ENCODE peak calls at places on chromosomes 11 and 22, in seven cellular contexts. B, E, Z, I, L, V and S are unnamed samples.

GRCh38 chr22:44455151-44455962 is 42.7 kb downstream of the RTL6 start:
- DNase-seq in B (no peak), E (no peak), Z (no peak), I (no peak), L (no peak), V (no peak), S (no peak)

GRCh38 chr22:19942886-19943664 is 1.5 kb upstream of the TXNRD2 start:
- DNase-seq in B (no peak), E (no peak), Z (peak; percentile 89), I (no peak), L (no peak), V (no peak), S (no peak)

GRCh38 chr22:29702931-29703594 is 16.7 kb upstream of the CABP7 start:
- DNase-seq in B (no peak), E (no peak), Z (no peak), I (no peak), L (no peak), V (no peak), S (no peak)

GRCh38 chr11:119282495-119282894 is 34.4 kb downstream of the MCAM start:
- DNase-seq in B (no peak), E (no peak), Z (no peak), I (no peak), L (no peak), V (no peak), S (no peak)

GRCh38 chr22:26360169-26360885 is 68.7 kb upstream of the ASPHD2 start:
- DNase-seq in B (peak; percentile 44), E (peak; percentile 69), Z (peak; percentile 39), I (peak; percentile 70), L (peak; percentile 72), V (peak; percentile 82), S (no peak)

GRCh38 chr22:48739348-48740085 is 1088.2 kb downstream of the BRD1 start:
- DNase-seq in B (no peak), E (peak; percentile 16), Z (no peak), I (no peak), L (no peak), V (no peak), S (no peak)

GRCh38 chr22:49088801-49089791 is 738.6 kb downstream of the BRD1 start:
- DNase-seq in B (no peak), E (no peak), Z (no peak), I (no peak), L (no peak), V (no peak), S (no peak)

GRCh38 chr11:7306900-7307299 is 55.2 kb downstream of the SYT9 start:
- DNase-seq in B (no peak), E (no peak), Z (no peak), I (no peak), L (no peak), V (no peak), S (no peak)

GRCh38 chr11:106917973-106918372 is 100.3 kb downstream of the GUCY1A2 start:
- DNase-seq in B (no peak), E (no peak), Z (no peak), I (no peak), L (peak; percentile 11), V (peak; percentile 10), S (no peak)

GRCh38 chr11:107928767-107929507 is 689 bp downstream of the RAB39A start:
- DNase-seq in B (no peak), E (no peak), Z (no peak), I (peak; percentile 12), L (peak; percentile 14), V (peak; percentile 13), S (peak; percentile 34)

GRCh38 chr22:26430600-26430999 is 1.5 kb downstream of the ASPHD2 start:
- DNase-seq in B (no peak), E (no peak), Z (no peak), I (no peak), L (no peak), V (no peak), S (no peak)

GRCh38 chr22:36659762-36660509 is 43.6 kb downstream of the CACNG2 start:
- DNase-seq in B (peak; percentile 63), E (peak; percentile 96), Z (peak; percentile 83), I (no peak), L (no peak), V (no peak), S (no peak)

GRCh38 chr11:131408011-131408640 is 37.7 kb downstream of the NTM start:
- DNase-seq in B (no peak), E (peak; percentile 35), Z (peak; percentile 4), I (no peak), L (peak; percentile 69), V (peak; percentile 47), S (no peak)
- TF ChIP-seq CTCF in B (peak; percentile 47), E (no peak), Z (peak; percentile 58), I (peak; percentile 59), L (peak; percentile 32), V (peak; percentile 76), S (peak; percentile 85)

GRCh38 chr11:8307601-8308000 is 43.9 kb upstream of the LMO1 start:
- DNase-seq in B (no peak), E (no peak), Z (no peak), I (no peak), L (no peak), V (no peak), S (no peak)

GRCh38 chr11:8311366-8311765 is 47.7 kb upstream of the LMO1 start:
- DNase-seq in B (no peak), E (no peak), Z (no peak), I (no peak), L (no peak), V (no peak), S (no peak)

GRCh38 chr11:8309311-8309710 is 45.6 kb upstream of the LMO1 start:
- DNase-seq in B (no peak), E (no peak), Z (no peak), I (no peak), L (no peak), V (no peak), S (no peak)

GRCh38 chr11:8310743-8311298 is 47.1 kb upstream of the LMO1 start:
- DNase-seq in B (no peak), E (no peak), Z (no peak), I (no peak), L (no peak), V (no peak), S (no peak)

DNA sequence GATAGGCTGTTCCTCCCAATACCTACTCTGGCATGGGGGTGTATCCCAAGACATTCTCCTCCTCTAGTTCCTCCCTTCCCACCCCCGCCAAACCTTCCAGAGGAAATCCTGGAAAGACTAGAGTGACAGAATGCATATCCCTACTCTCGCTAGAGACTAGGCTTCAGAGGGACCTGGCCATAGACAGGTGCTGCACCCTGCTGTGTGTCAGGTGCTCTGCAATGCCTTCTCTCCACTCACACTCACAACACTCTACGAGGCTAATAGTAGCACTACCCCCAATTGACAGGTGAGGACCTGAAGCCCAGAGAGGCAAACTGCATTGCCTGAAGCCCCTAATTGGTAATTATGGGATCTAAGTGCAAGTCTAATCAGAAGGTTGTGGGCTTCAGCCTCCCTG is 46.2 kb upstream of the LMO1 start:
- DNase-seq in B (no peak), E (no peak), Z (no peak), I (no peak), L (no peak), V (no peak), S (no peak)
- TF ChIP-seq CTCF in B (no peak), E (no peak), Z (no peak), I (peak; percentile 57), L (no peak), V (no peak), S (peak; percentile 47)

GRCh38 chr11:117950999-117951961 is 22.1 kb upstream of the TMPRSS13 start:
- DNase-seq in B (no peak), E (no peak), Z (no peak), I (no peak), L (no peak), V (no peak), S (no peak)

GRCh38 chr11:117953029-117953671 is 23.9 kb upstream of the TMPRSS13 start:
- DNase-seq in B (no peak), E (no peak), Z (no peak), I (no peak), L (no peak), V (no peak), S (no peak)

GRCh38 chr11:117946842-117947526 is 17.8 kb upstream of the TMPRSS13 start:
- DNase-seq in B (peak; percentile 85), E (peak; percentile 80), Z (peak; percentile 81), I (peak; percentile 92), L (peak; percentile 95), V (peak; percentile 98), S (peak; percentile 64)

GRCh38 chr11:117949062-117949461 is 19.9 kb upstream of the TMPRSS13 start:
- DNase-seq in B (no peak), E (no peak), Z (no peak), I (no peak), L (no peak), V (no peak), S (no peak)

DNA sequence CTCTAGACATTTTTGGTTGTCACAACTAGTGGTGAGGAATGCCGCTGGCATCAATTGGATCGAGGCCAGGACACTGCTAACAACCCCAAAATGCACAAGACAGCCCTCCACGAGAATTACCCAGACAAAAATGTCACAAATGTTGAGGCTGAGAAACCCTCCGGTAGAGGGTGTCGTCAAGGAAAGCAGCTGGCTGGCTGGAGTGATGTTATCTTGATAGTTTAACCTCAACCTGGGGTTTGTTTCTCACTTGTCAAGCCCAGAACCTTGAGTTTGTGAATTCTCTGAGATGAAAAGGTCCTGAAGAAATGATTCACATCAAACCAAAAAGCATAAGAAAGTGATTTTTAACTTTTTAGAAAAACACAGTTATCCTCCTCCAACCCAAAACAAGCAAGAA is 21.1 kb upstream of the TMPRSS13 start:
- DNase-seq in B (no peak), E (no peak), Z (no peak), I (no peak), L (no peak), V (no peak), S (no peak)
- TF ChIP-seq CTCF in B (no peak), E (no peak), Z (peak; percentile 6), I (no peak), L (no peak), V (peak; percentile 29), S (no peak)

GRCh38 chr11:105458071-105458470 is 151.8 kb upstream of the GRIA4 start:
- DNase-seq in B (no peak), E (no peak), Z (no peak), I (no peak), L (no peak), V (no peak), S (no peak)

GRCh38 chr11:105456950-105457349 is 152.9 kb upstream of the GRIA4 start:
- DNase-seq in B (no peak), E (no peak), Z (no peak), I (no peak), L (no peak), V (no peak), S (no peak)
- TF ChIP-seq CTCF in B (no peak), E (no peak), Z (no peak), I (no peak), L (no peak), V (no peak), S (no peak)

DNA sequence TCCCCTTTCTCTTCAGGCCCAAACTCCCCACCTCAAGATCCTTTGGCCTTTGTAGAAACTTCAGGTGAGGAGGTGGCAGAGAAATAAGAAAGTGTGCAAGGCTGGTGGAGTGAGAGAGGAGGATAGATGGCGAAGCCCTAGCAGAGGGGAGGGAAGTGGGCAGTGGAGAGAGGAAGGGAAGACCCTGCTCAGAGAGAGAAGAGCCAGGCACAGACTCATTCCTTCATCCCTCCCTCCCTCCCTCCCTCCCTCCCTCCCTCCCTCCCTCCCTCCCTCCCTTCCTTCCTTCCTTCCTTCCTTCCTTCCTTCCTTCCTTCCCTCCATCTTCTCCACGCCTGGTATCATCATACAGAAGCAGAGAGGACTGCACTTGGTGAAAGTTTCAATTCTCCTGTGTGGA is 21.0 kb downstream of the RTN4RL2 start:
- DNase-seq in B (no peak), E (no peak), Z (no peak), I (no peak), L (no peak), V (no peak), S (no peak)
- TF ChIP-seq CTCF in B (no peak), E (no peak), Z (no peak), I (no peak), L (no peak), V (no peak), S (no peak)